ENCODE peak calls at places on chromosomes 13 and 19, in four cellular contexts. One of them, this sample, is unnamed.

GRCh38 chr19:8196271-8196908 is 12.8 kb upstream of the CERS4 start:
- DNase-seq in foreskin fibroblast: no peak
- DNase-seq in activated CD8-positive, alpha-beta T cell treated with anti-CD3 and anti-CD28 coated beads for 36 hours: no peak
- DNase-seq in HFFc6: no peak
- DNase-seq in this sample: no peak

GRCh38 chr19:48963371-48964204 is 1.5 kb upstream of the FTL start:
- DNase-seq in foreskin fibroblast: peak; percentile 78
- DNase-seq in activated CD8-positive, alpha-beta T cell treated with anti-CD3 and anti-CD28 coated beads for 36 hours: peak; percentile 91
- DNase-seq in HFFc6: peak; percentile 52
- DNase-seq in this sample: peak; percentile 87

GRCh38 chr19:45952691-45953505 is 20.8 kb downstream of the NOVA2 start:
- DNase-seq in foreskin fibroblast: peak; percentile 24
- DNase-seq in activated CD8-positive, alpha-beta T cell treated with anti-CD3 and anti-CD28 coated beads for 36 hours: peak; percentile 57
- DNase-seq in HFFc6: no peak
- DNase-seq in this sample: peak; percentile 74

GRCh38 chr13:22402682-22403081 is 731.8 kb downstream of the FGF9 start:
- DNase-seq in foreskin fibroblast: no peak
- DNase-seq in activated CD8-positive, alpha-beta T cell treated with anti-CD3 and anti-CD28 coated beads for 36 hours: no peak
- DNase-seq in HFFc6: no peak
- DNase-seq in this sample: no peak

GRCh38 chr13:71797487-71797886 is 69.5 kb downstream of the DACH1 start:
- DNase-seq in foreskin fibroblast: no peak
- DNase-seq in activated CD8-positive, alpha-beta T cell treated with anti-CD3 and anti-CD28 coated beads for 36 hours: no peak
- DNase-seq in HFFc6: no peak
- DNase-seq in this sample: no peak

GRCh38 chr19:39502640-39503417 is 4.1 kb downstream of the DLL3 start:
- DNase-seq in foreskin fibroblast: peak; percentile 63
- DNase-seq in activated CD8-positive, alpha-beta T cell treated with anti-CD3 and anti-CD28 coated beads for 36 hours: peak; percentile 76
- DNase-seq in HFFc6: no peak
- DNase-seq in this sample: peak; percentile 94

GRCh38 chr19:14400913-14401312 is 18.2 kb downstream of the DDX39A start:
- DNase-seq in foreskin fibroblast: no peak
- DNase-seq in activated CD8-positive, alpha-beta T cell treated with anti-CD3 and anti-CD28 coated beads for 36 hours: no peak
- DNase-seq in HFFc6: no peak
- DNase-seq in this sample: peak; percentile 8

GRCh38 chr13:44263920-44264610 is 109.6 kb upstream of the SERP2 start:
- DNase-seq in foreskin fibroblast: no peak
- DNase-seq in activated CD8-positive, alpha-beta T cell treated with anti-CD3 and anti-CD28 coated beads for 36 hours: no peak
- DNase-seq in HFFc6: no peak
- DNase-seq in this sample: no peak

GRCh38 chr19:7698583-7698982 is 3.3 kb downstream of the FCER2 start:
- DNase-seq in foreskin fibroblast: no peak
- DNase-seq in activated CD8-positive, alpha-beta T cell treated with anti-CD3 and anti-CD28 coated beads for 36 hours: no peak
- DNase-seq in HFFc6: no peak
- DNase-seq in this sample: no peak

DNA sequence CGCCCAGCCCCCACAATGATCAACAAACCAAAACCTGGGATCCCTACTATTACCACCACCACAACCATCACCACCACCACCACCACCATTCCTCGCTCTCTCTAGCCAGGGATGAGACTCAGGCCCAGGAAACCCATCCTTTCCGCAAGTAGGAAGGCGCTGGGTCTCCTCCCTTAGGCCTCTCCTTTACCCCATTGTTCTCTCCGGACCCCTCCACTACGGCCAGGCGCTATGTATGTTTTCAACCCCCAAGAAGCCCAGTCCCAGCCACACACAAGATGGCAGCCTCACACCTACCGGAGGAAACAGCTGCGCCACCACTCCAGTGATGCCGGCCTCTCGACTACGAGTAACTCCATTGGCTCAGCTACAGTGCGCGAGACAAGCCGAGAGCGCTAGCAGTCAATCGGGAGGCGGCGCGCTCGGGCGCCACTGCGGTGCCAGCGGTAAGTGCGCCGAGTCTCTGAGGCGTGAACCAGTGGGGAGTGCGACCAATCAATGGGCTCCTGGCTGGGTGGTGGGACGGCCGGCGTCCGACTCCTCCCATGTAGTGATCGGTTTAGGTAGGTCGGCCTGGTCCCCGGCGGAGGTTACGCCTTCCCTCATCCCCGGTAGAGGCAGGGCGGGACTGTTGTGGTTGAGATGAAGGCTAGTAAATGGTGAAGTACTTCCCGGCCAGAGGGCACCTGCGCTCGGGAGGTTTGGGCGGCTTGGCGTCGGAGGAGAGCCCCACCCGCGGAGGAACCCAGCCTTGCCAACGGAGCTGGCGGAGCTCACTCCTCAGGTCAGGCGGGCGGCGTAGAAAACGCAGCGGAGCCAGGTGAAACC is at the start of the genes CAB39L and SETDB2:
- DNase-seq in foreskin fibroblast: peak; percentile 99
- DNase-seq in activated CD8-positive, alpha-beta T cell treated with anti-CD3 and anti-CD28 coated beads for 36 hours: peak; percentile 100
- DNase-seq in HFFc6: peak; percentile 99
- DNase-seq in this sample: peak; percentile 92
- TF ChIP-seq CTCF in foreskin fibroblast: peak; percentile 11
- TF ChIP-seq CTCF in activated CD8-positive, alpha-beta T cell treated with anti-CD3 and anti-CD28 coated beads for 36 hours: peak; percentile 30
- TF ChIP-seq CTCF in HFFc6: peak; percentile 71
- TF ChIP-seq CTCF in this sample: no peak

GRCh38 chr13:38685974-38686571 is 804 bp upstream of the FREM2 start:
- DNase-seq in foreskin fibroblast: no peak
- DNase-seq in activated CD8-positive, alpha-beta T cell treated with anti-CD3 and anti-CD28 coated beads for 36 hours: no peak
- DNase-seq in HFFc6: peak; percentile 6
- DNase-seq in this sample: no peak
- TF ChIP-seq CTCF in foreskin fibroblast: no peak
- TF ChIP-seq CTCF in activated CD8-positive, alpha-beta T cell treated with anti-CD3 and anti-CD28 coated beads for 36 hours: no peak
- TF ChIP-seq CTCF in HFFc6: peak; percentile 33
- TF ChIP-seq CTCF in this sample: no peak

DNA sequence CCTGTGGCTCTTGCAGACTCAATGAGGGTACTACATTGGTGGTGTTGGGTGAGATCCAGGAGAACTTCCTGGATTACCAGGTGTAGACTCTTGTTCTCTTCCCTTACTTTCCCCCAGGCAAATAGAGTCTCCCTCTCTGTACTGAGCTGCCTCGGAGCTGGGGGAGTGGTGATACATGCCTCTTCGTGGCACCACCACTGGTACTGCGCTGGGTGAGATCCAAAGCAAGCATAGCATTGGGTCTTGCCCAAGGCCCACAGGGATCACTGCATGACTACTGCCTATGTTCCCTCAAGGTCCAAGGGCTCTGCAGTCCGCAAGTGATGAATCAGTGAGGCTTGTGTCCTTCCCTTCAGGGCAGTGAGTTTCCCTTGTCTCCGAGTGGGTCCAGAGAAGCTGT is 81.6 kb downstream of the COG6 start:
- DNase-seq in foreskin fibroblast: no peak
- DNase-seq in activated CD8-positive, alpha-beta T cell treated with anti-CD3 and anti-CD28 coated beads for 36 hours: no peak
- DNase-seq in HFFc6: no peak
- DNase-seq in this sample: no peak
- TF ChIP-seq CTCF in foreskin fibroblast: no peak
- TF ChIP-seq CTCF in activated CD8-positive, alpha-beta T cell treated with anti-CD3 and anti-CD28 coated beads for 36 hours: no peak
- TF ChIP-seq CTCF in HFFc6: no peak
- TF ChIP-seq CTCF in this sample: no peak

GRCh38 chr19:1245884-1246816 is 2.2 kb upstream of the MIDN start:
- DNase-seq in foreskin fibroblast: no peak
- DNase-seq in activated CD8-positive, alpha-beta T cell treated with anti-CD3 and anti-CD28 coated beads for 36 hours: no peak
- DNase-seq in HFFc6: no peak
- DNase-seq in this sample: no peak
- TF ChIP-seq CTCF in foreskin fibroblast: no peak
- TF ChIP-seq CTCF in activated CD8-positive, alpha-beta T cell treated with anti-CD3 and anti-CD28 coated beads for 36 hours: no peak
- TF ChIP-seq CTCF in HFFc6: no peak
- TF ChIP-seq CTCF in this sample: no peak

DNA sequence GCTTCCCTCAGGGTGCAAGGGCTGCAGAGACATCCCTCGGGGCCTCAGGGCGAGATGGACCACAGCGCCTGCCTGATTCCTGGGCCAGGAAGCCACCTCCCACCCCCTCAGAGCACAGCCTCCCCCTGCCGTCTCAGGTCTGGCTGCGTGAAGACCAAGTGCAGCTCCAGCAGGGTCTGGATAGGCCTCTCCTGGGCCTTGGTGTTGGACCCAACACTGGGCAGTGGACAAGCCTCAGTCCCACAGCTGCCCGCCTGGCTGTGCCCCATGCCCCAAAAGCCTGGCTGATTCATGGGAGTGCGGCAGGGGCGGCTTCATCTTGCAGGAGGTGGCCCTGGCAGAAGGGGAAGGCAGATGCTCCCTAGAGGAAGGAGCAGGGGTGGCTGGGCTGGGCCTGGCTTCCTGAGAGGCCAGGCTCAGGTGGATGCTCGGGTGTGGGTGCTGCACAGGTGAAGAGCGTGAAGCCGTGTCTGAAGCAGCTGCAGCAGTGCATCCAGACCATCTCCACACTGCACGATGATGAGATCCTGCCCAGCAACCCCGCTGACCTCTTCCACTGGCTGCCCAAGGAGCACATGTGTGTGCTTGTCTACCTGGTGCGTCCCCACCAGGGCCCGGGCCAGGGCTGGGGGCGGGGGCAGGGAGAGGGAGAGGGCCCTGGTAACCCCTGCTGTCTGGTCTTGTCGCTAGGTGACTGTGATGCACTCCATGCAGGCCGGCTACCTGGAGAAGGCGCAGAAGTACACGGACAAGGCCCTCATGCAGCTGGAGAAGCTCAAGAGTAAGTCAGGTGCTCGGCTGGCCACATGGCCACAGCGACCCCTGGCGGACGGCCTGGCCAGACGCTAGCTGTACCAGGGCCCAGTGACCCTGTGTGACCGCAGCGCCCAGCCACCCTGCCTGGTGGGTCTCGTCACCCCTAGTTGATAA is 21.7 kb downstream of the MAU2 start:
- DNase-seq in foreskin fibroblast: peak; percentile 43
- DNase-seq in activated CD8-positive, alpha-beta T cell treated with anti-CD3 and anti-CD28 coated beads for 36 hours: no peak
- DNase-seq in HFFc6: peak; percentile 51
- DNase-seq in this sample: peak; percentile 65
- TF ChIP-seq CTCF in foreskin fibroblast: peak; percentile 93
- TF ChIP-seq CTCF in activated CD8-positive, alpha-beta T cell treated with anti-CD3 and anti-CD28 coated beads for 36 hours: no peak
- TF ChIP-seq CTCF in HFFc6: peak; percentile 99
- TF ChIP-seq CTCF in this sample: peak; percentile 71

DNA sequence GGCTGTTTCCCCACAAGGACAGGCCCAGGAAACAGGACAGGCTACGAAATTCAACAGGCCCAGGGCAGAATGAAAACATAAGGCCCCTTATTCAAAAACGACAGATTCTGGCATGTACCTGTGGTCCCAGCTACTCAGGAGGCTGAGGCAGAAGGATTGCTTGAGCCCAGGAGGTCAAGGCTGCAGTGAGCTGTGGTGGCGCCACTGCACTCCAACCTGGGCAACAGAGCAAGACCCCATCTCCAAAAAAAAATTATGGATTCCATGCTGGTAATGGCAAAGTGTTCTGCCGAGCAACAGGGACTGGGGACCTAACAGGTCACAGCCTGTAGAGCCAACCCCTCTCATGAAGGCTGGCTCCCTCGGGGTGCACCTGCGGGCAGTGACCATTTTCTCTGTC is 52.6 kb upstream of the USE1 start:
- DNase-seq in foreskin fibroblast: no peak
- DNase-seq in activated CD8-positive, alpha-beta T cell treated with anti-CD3 and anti-CD28 coated beads for 36 hours: no peak
- DNase-seq in HFFc6: no peak
- DNase-seq in this sample: no peak
- TF ChIP-seq CTCF in foreskin fibroblast: no peak
- TF ChIP-seq CTCF in activated CD8-positive, alpha-beta T cell treated with anti-CD3 and anti-CD28 coated beads for 36 hours: no peak
- TF ChIP-seq CTCF in HFFc6: no peak
- TF ChIP-seq CTCF in this sample: no peak

GRCh38 chr13:92173254-92173653 is 774.8 kb downstream of the GPC5 start:
- DNase-seq in foreskin fibroblast: no peak
- DNase-seq in activated CD8-positive, alpha-beta T cell treated with anti-CD3 and anti-CD28 coated beads for 36 hours: no peak
- DNase-seq in HFFc6: no peak
- DNase-seq in this sample: no peak

GRCh38 chr13:92172191-92172590 is 773.8 kb downstream of the GPC5 start:
- DNase-seq in foreskin fibroblast: no peak
- DNase-seq in activated CD8-positive, alpha-beta T cell treated with anti-CD3 and anti-CD28 coated beads for 36 hours: no peak
- DNase-seq in HFFc6: no peak
- DNase-seq in this sample: no peak

GRCh38 chr13:92175330-92175729 is 776.9 kb downstream of the GPC5 start:
- DNase-seq in foreskin fibroblast: peak; percentile 2
- DNase-seq in activated CD8-positive, alpha-beta T cell treated with anti-CD3 and anti-CD28 coated beads for 36 hours: peak; percentile 38
- DNase-seq in HFFc6: no peak
- DNase-seq in this sample: peak; percentile 10
- TF ChIP-seq CTCF in foreskin fibroblast: peak; percentile 17
- TF ChIP-seq CTCF in activated CD8-positive, alpha-beta T cell treated with anti-CD3 and anti-CD28 coated beads for 36 hours: no peak
- TF ChIP-seq CTCF in HFFc6: peak; percentile 48
- TF ChIP-seq CTCF in this sample: no peak

GRCh38 chr13:112103260-112103843 is 36.4 kb downstream of the SOX1 start:
- DNase-seq in foreskin fibroblast: no peak
- DNase-seq in activated CD8-positive, alpha-beta T cell treated with anti-CD3 and anti-CD28 coated beads for 36 hours: no peak
- DNase-seq in HFFc6: no peak
- DNase-seq in this sample: no peak

GRCh38 chr13:112104873-112105234 is 37.9 kb downstream of the SOX1 start:
- DNase-seq in foreskin fibroblast: no peak
- DNase-seq in activated CD8-positive, alpha-beta T cell treated with anti-CD3 and anti-CD28 coated beads for 36 hours: no peak
- DNase-seq in HFFc6: no peak
- DNase-seq in this sample: no peak

GRCh38 chr13:112101360-112101930 is 34.5 kb downstream of the SOX1 start:
- DNase-seq in foreskin fibroblast: no peak
- DNase-seq in activated CD8-positive, alpha-beta T cell treated with anti-CD3 and anti-CD28 coated beads for 36 hours: no peak
- DNase-seq in HFFc6: no peak
- DNase-seq in this sample: no peak

GRCh38 chr13:112103971-112104872 is 37.3 kb downstream of the SOX1 start:
- DNase-seq in foreskin fibroblast: no peak
- DNase-seq in activated CD8-positive, alpha-beta T cell treated with anti-CD3 and anti-CD28 coated beads for 36 hours: no peak
- DNase-seq in HFFc6: no peak
- DNase-seq in this sample: no peak

DNA sequence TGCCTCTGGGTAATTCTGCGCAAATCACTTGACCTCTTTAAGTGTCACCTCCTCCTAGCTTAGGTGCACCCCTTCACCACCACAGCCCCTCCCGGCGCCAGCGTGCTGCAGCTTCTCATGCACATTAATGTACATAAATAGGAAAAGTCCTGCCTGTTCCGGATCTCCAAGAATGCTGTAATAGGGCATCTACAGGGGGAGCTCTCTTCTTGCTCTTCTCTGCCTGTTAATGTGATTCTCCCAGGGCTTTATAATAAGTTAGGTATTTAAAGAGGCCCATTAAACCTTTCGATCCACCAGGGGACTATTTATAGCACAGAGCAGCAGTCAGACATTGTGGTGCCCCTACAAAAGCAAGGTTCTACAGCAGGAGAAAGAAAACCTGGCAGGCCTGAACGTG is 35.3 kb downstream of the SOX1 start:
- DNase-seq in foreskin fibroblast: no peak
- DNase-seq in activated CD8-positive, alpha-beta T cell treated with anti-CD3 and anti-CD28 coated beads for 36 hours: no peak
- DNase-seq in HFFc6: no peak
- DNase-seq in this sample: no peak
- TF ChIP-seq CTCF in foreskin fibroblast: no peak
- TF ChIP-seq CTCF in activated CD8-positive, alpha-beta T cell treated with anti-CD3 and anti-CD28 coated beads for 36 hours: no peak
- TF ChIP-seq CTCF in HFFc6: no peak
- TF ChIP-seq CTCF in this sample: no peak

GRCh38 chr19:17466487-17466850 is 3.9 kb upstream of the SLC27A1 start:
- DNase-seq in foreskin fibroblast: no peak
- DNase-seq in activated CD8-positive, alpha-beta T cell treated with anti-CD3 and anti-CD28 coated beads for 36 hours: no peak
- DNase-seq in HFFc6: no peak
- DNase-seq in this sample: no peak
- TF ChIP-seq CTCF in foreskin fibroblast: no peak
- TF ChIP-seq CTCF in activated CD8-positive, alpha-beta T cell treated with anti-CD3 and anti-CD28 coated beads for 36 hours: peak; percentile 8
- TF ChIP-seq CTCF in HFFc6: no peak
- TF ChIP-seq CTCF in this sample: no peak